ENCODE peak calls at places on chromosomes 2 and 18, in five cellular contexts. D is MM.1S; S is heart left ventricle; C is upper lobe of right lung; Q is CD4-positive, alpha-beta memory T cell. H is an unnamed sample. For H3K27me3 and H3K4me1, the result is how much of the 10 kb centered on the place peaks cover.

GRCh38 chr2:30422437-30422805 is 24.6 kb upstream of the LCLAT1 start:
- DNase-seq in D (no peak), S (peak), C (no peak), Q (peak), H (peak)

GRCh38 chr2:74959106-74959751 is 786 bp downstream of the POLE4 start:
- DNase-seq in D (no peak), S (no peak), C (peak), Q (peak), H (peak)

GRCh38 chr18:34959989-34960388 is 81.2 kb upstream of the MAPRE2 start:
- DNase-seq in D (no peak), S (no peak), C (no peak), Q (no peak), H (no peak)

GRCh38 chr2:15912203-15912602 is 28.1 kb upstream of the MYCN start:
- DNase-seq in D (no peak), S (peak), C (no peak), Q (no peak), H (no peak)

GRCh38 chr18:59874166-59874565 is 25.6 kb upstream of the PMAIP1 start:
- DNase-seq in D (no peak), S (no peak), C (no peak), Q (no peak), H (no peak)

GRCh38 chr18:49041677-49042570 is 91.2 kb upstream of the SMAD7 start:
- DNase-seq in D (peak), S (peak), C (no peak), Q (peak), H (peak)

GRCh38 chr2:189702071-189702470 is 27.6 kb downstream of the ANKAR start:
- DNase-seq in D (no peak), S (no peak), C (no peak), Q (no peak), H (no peak)

GRCh38 chr18:5106730-5107129 is 90.3 kb downstream of the AKAIN1 start:
- DNase-seq in D (peak), S (no peak), C (no peak), Q (no peak), H (no peak)

GRCh38 chr2:195092341-195092740 is 564.7 kb upstream of the SLC39A10 start:
- DNase-seq in D (no peak), S (no peak), C (no peak), Q (no peak), H (no peak)

GRCh38 chr2:37632310-37632709 is 39.1 kb downstream of the CDC42EP3 start:
- DNase-seq in D (no peak), S (no peak), C (no peak), Q (no peak), H (no peak)

GRCh38 chr2:121205321-121205942 is 79.6 kb downstream of the TFCP2L1 start:
- DNase-seq in D (no peak), S (peak), C (peak), Q (no peak), H (no peak)

GRCh38 chr2:240670950-240671349 is 11.7 kb downstream of the AQP12B start:
- DNase-seq in D (no peak), S (no peak), C (no peak), Q (no peak), H (no peak)
- H3K27me3 ChIP-seq in D (half or more), S (under half), C (under half), Q (under half), H (under half)

GRCh38 chr2:98866033-98866432 is 70.0 kb downstream of the CRACDL start:
- DNase-seq in D (no peak), S (no peak), C (no peak), Q (no peak), H (no peak)
- H3K27ac ChIP-seq in D (no peak), S (no peak), C (no peak), Q (no peak), H (no peak)

DNA sequence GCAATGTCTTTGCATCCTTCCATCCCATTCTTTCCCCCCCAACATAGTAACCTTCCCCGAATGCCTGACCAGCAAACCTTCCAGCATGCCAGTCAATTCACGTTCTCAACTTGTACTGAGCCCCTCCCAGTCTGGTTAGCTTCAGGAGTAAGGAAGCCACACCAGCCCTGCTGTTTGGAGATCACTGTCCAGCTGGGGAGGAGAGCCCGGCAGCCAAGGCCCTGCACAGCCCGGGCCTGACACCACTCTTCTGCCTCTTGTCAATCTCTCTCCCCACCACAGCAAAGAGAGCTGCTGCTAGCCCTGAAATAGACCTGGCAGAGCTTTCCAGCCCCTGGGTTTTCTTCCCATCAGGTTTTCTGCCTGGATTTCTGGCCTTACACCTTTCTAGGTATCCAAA is 185.8 kb upstream of the ID2 start:
- DNase-seq in D (no peak), S (no peak), C (no peak), Q (no peak), H (no peak)
- H3K4me1 ChIP-seq in D (under half), S (under half), C (half or more), Q (under half), H (under half)

GRCh38 chr2:20304411-20304810 is 46.2 kb downstream of the PUM2 start:
- DNase-seq in D (no peak), S (no peak), C (no peak), Q (no peak), H (no peak)

GRCh38 chr2:20294231-20294630 is 56.4 kb downstream of the PUM2 start:
- DNase-seq in D (no peak), S (no peak), C (no peak), Q (no peak), H (no peak)

GRCh38 chr2:20302019-20302418 is 48.6 kb downstream of the PUM2 start:
- DNase-seq in D (no peak), S (no peak), C (no peak), Q (no peak), H (no peak)

GRCh38 chr2:20300656-20301055 is 50.0 kb downstream of the PUM2 start:
- DNase-seq in D (no peak), S (no peak), C (no peak), Q (no peak), H (no peak)

DNA sequence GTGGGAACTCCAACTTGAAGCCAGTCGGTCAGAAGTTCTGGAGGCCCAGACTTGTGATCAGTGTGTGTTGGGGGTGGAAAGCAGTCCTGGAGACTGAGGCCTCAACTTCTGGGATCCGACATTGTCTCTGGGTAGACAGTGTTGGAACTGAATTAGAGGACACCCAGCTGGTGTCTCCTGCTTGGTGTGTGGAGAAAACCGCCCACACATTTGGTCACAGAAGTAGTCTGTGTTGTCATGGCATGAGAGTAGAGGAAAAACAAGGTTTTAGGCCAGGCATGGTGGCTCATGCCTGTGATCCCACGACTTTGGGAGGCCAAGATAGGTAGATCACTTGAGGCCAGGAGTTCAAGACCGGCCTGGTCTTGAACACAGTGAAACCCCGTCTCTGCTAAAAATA is 51.5 kb downstream of the PUM2 start:
- DNase-seq in D (no peak), S (no peak), C (no peak), Q (no peak), H (no peak)
- H3K27me3 ChIP-seq in D (under half), S (under half), C (under half), Q (under half), H (under half)

GRCh38 chr2:39266139-39266805 is 22.5 kb upstream of the CDKL4 start:
- DNase-seq in D (peak), S (no peak), C (no peak), Q (no peak), H (no peak)
- H3K27ac ChIP-seq in D (peak), S (no peak), C (no peak), Q (no peak), H (no peak)

H was measured in CD8-positive, alpha-beta memory T cell.